ENCODE peak calls at places on chromosomes 16 and 17, in seven cellular contexts. One of them, this sample, is unnamed.

GRCh38 chr16:30437511-30438046 is 7.7 kb upstream of the DCTPP1 start:
- DNase-seq in stimulated activated CD4-positive, alpha-beta T cell treated with anti-CD3 and anti-CD28 coated beads, Interleukin-4, amount 100 ng/mL, for 48 hours: no peak
- DNase-seq in NCI-H774: peak; percentile 78
- DNase-seq in cerebellar cortex: no peak
- DNase-seq in NCI-H524: no peak
- DNase-seq in cardiac muscle cell: no peak
- DNase-seq in AG20443: no peak
- DNase-seq in this sample: no peak

GRCh38 chr17:50163846-50164696 is 1.7 kb upstream of the SGCA start:
- DNase-seq in NCI-H774: no peak
- DNase-seq in NCI-H524: no peak
- DNase-seq in cerebellar cortex: no peak
- DNase-seq in stimulated activated CD4-positive, alpha-beta T cell treated with anti-CD3 and anti-CD28 coated beads, Interleukin-4, amount 100 ng/mL, for 48 hours: no peak
- DNase-seq in cardiac muscle cell: no peak
- DNase-seq in AG20443: no peak
- DNase-seq in this sample: no peak

GRCh38 chr17:80720624-80721577 is 176.3 kb downstream of the RPTOR start:
- DNase-seq in cardiac muscle cell: peak; percentile 52
- DNase-seq in AG20443: no peak
- DNase-seq in NCI-H524: no peak
- DNase-seq in stimulated activated CD4-positive, alpha-beta T cell treated with anti-CD3 and anti-CD28 coated beads, Interleukin-4, amount 100 ng/mL, for 48 hours: peak; percentile 57
- DNase-seq in NCI-H774: no peak
- DNase-seq in cerebellar cortex: peak; percentile 25
- DNase-seq in this sample: no peak

GRCh38 chr16:57256601-57257395 is 11.7 kb downstream of the ARL2BP start:
- DNase-seq in NCI-H524: no peak
- DNase-seq in stimulated activated CD4-positive, alpha-beta T cell treated with anti-CD3 and anti-CD28 coated beads, Interleukin-4, amount 100 ng/mL, for 48 hours: no peak
- DNase-seq in cerebellar cortex: no peak
- DNase-seq in AG20443: no peak
- DNase-seq in NCI-H774: no peak
- DNase-seq in cardiac muscle cell: no peak
- DNase-seq in this sample: peak; percentile 14

GRCh38 chr17:39051001-39051605 is 83.9 kb upstream of the FBXO47 start:
- DNase-seq in NCI-H774: no peak
- DNase-seq in AG20443: no peak
- DNase-seq in NCI-H524: no peak
- DNase-seq in cerebellar cortex: no peak
- DNase-seq in stimulated activated CD4-positive, alpha-beta T cell treated with anti-CD3 and anti-CD28 coated beads, Interleukin-4, amount 100 ng/mL, for 48 hours: no peak
- DNase-seq in cardiac muscle cell: no peak
- DNase-seq in this sample: no peak

GRCh38 chr17:81396278-81396721 is 1.0 kb downstream of the BAHCC1 start:
- DNase-seq in cerebellar cortex: no peak
- DNase-seq in AG20443: no peak
- DNase-seq in NCI-H524: no peak
- DNase-seq in cardiac muscle cell: no peak
- DNase-seq in stimulated activated CD4-positive, alpha-beta T cell treated with anti-CD3 and anti-CD28 coated beads, Interleukin-4, amount 100 ng/mL, for 48 hours: no peak
- DNase-seq in NCI-H774: peak; percentile 67
- DNase-seq in this sample: no peak

GRCh38 chr16:65225488-65225887 is 103.6 kb upstream of the CDH11 start:
- DNase-seq in stimulated activated CD4-positive, alpha-beta T cell treated with anti-CD3 and anti-CD28 coated beads, Interleukin-4, amount 100 ng/mL, for 48 hours: no peak
- DNase-seq in AG20443: no peak
- DNase-seq in cardiac muscle cell: no peak
- DNase-seq in NCI-H524: no peak
- DNase-seq in NCI-H774: no peak
- DNase-seq in cerebellar cortex: no peak
- DNase-seq in this sample: no peak

GRCh38 chr17:10117581-10118001 is 80.8 kb downstream of the GAS7 start:
- DNase-seq in cardiac muscle cell: no peak
- DNase-seq in stimulated activated CD4-positive, alpha-beta T cell treated with anti-CD3 and anti-CD28 coated beads, Interleukin-4, amount 100 ng/mL, for 48 hours: no peak
- DNase-seq in AG20443: no peak
- DNase-seq in NCI-H524: peak; percentile 71
- DNase-seq in NCI-H774: no peak
- DNase-seq in cerebellar cortex: peak; percentile 73
- DNase-seq in this sample: peak; percentile 58

GRCh38 chr17:62048262-62048661 is 16.8 kb downstream of the MED13 start:
- DNase-seq in NCI-H774: no peak
- DNase-seq in NCI-H524: no peak
- DNase-seq in AG20443: no peak
- DNase-seq in cardiac muscle cell: no peak
- DNase-seq in cerebellar cortex: no peak
- DNase-seq in stimulated activated CD4-positive, alpha-beta T cell treated with anti-CD3 and anti-CD28 coated beads, Interleukin-4, amount 100 ng/mL, for 48 hours: no peak
- DNase-seq in this sample: no peak

GRCh38 chr17:81483862-81484194 is 28.8 kb downstream of the ACTG1 start:
- DNase-seq in NCI-H524: no peak
- DNase-seq in NCI-H774: no peak
- DNase-seq in stimulated activated CD4-positive, alpha-beta T cell treated with anti-CD3 and anti-CD28 coated beads, Interleukin-4, amount 100 ng/mL, for 48 hours: no peak
- DNase-seq in cerebellar cortex: no peak
- DNase-seq in cardiac muscle cell: no peak
- DNase-seq in AG20443: no peak
- DNase-seq in this sample: no peak

GRCh38 chr16:8816967-8817662 is 19.5 kb downstream of the PMM2 start:
- DNase-seq in NCI-H774: no peak
- DNase-seq in stimulated activated CD4-positive, alpha-beta T cell treated with anti-CD3 and anti-CD28 coated beads, Interleukin-4, amount 100 ng/mL, for 48 hours: no peak
- DNase-seq in cardiac muscle cell: no peak
- DNase-seq in AG20443: peak; percentile 61
- DNase-seq in NCI-H524: no peak
- DNase-seq in cerebellar cortex: no peak
- DNase-seq in this sample: no peak

GRCh38 chr16:22325598-22326368 is 28.6 kb downstream of the POLR3E start:
- DNase-seq in stimulated activated CD4-positive, alpha-beta T cell treated with anti-CD3 and anti-CD28 coated beads, Interleukin-4, amount 100 ng/mL, for 48 hours: no peak
- DNase-seq in AG20443: peak; percentile 7
- DNase-seq in NCI-H774: no peak
- DNase-seq in cardiac muscle cell: no peak
- DNase-seq in cerebellar cortex: no peak
- DNase-seq in NCI-H524: no peak
- DNase-seq in this sample: no peak

GRCh38 chr16:67946128-67946569 is 2.2 kb upstream of the LCAT start:
- DNase-seq in cerebellar cortex: no peak
- DNase-seq in stimulated activated CD4-positive, alpha-beta T cell treated with anti-CD3 and anti-CD28 coated beads, Interleukin-4, amount 100 ng/mL, for 48 hours: no peak
- DNase-seq in AG20443: no peak
- DNase-seq in cardiac muscle cell: no peak
- DNase-seq in NCI-H524: no peak
- DNase-seq in NCI-H774: no peak
- DNase-seq in this sample: no peak

GRCh38 chr17:15456972-15457722 is 10.3 kb downstream of the CDRT4 start:
- DNase-seq in stimulated activated CD4-positive, alpha-beta T cell treated with anti-CD3 and anti-CD28 coated beads, Interleukin-4, amount 100 ng/mL, for 48 hours: no peak
- DNase-seq in cardiac muscle cell: peak; percentile 87
- DNase-seq in AG20443: peak; percentile 83
- DNase-seq in NCI-H774: no peak
- DNase-seq in cerebellar cortex: peak; percentile 89
- DNase-seq in NCI-H524: no peak
- DNase-seq in this sample: no peak

GRCh38 chr16:21001262-21001661 is 100.7 kb downstream of the LYRM1 start:
- DNase-seq in AG20443: no peak
- DNase-seq in NCI-H524: no peak
- DNase-seq in NCI-H774: peak; percentile 1
- DNase-seq in cerebellar cortex: peak; percentile 22
- DNase-seq in cardiac muscle cell: peak; percentile 26
- DNase-seq in stimulated activated CD4-positive, alpha-beta T cell treated with anti-CD3 and anti-CD28 coated beads, Interleukin-4, amount 100 ng/mL, for 48 hours: peak; percentile 11
- DNase-seq in this sample: no peak

GRCh38 chr16:85324506-85324905 is 212.2 kb upstream of the CIBAR2 start:
- DNase-seq in AG20443: no peak
- DNase-seq in cerebellar cortex: no peak
- DNase-seq in cardiac muscle cell: no peak
- DNase-seq in NCI-H524: no peak
- DNase-seq in stimulated activated CD4-positive, alpha-beta T cell treated with anti-CD3 and anti-CD28 coated beads, Interleukin-4, amount 100 ng/mL, for 48 hours: no peak
- DNase-seq in NCI-H774: no peak
- DNase-seq in this sample: no peak

GRCh38 chr16:31529398-31530312 is 2.0 kb downstream of the AHSP start:
- DNase-seq in stimulated activated CD4-positive, alpha-beta T cell treated with anti-CD3 and anti-CD28 coated beads, Interleukin-4, amount 100 ng/mL, for 48 hours: no peak
- DNase-seq in cerebellar cortex: no peak
- DNase-seq in AG20443: peak; percentile 13
- DNase-seq in NCI-H524: no peak
- DNase-seq in cardiac muscle cell: no peak
- DNase-seq in NCI-H774: no peak
- DNase-seq in this sample: peak; percentile 56

GRCh38 chr17:47816111-47816735 is 5.4 kb downstream of the OSBPL7 start:
- DNase-seq in stimulated activated CD4-positive, alpha-beta T cell treated with anti-CD3 and anti-CD28 coated beads, Interleukin-4, amount 100 ng/mL, for 48 hours: no peak
- DNase-seq in NCI-H774: no peak
- DNase-seq in NCI-H524: no peak
- DNase-seq in AG20443: no peak
- DNase-seq in cardiac muscle cell: no peak
- DNase-seq in cerebellar cortex: no peak
- DNase-seq in this sample: no peak

GRCh38 chr17:77054926-77055325 is 85.8 kb upstream of the SEC14L1 start:
- DNase-seq in cerebellar cortex: no peak
- DNase-seq in NCI-H774: no peak
- DNase-seq in cardiac muscle cell: no peak
- DNase-seq in NCI-H524: no peak
- DNase-seq in AG20443: no peak
- DNase-seq in stimulated activated CD4-positive, alpha-beta T cell treated with anti-CD3 and anti-CD28 coated beads, Interleukin-4, amount 100 ng/mL, for 48 hours: no peak
- DNase-seq in this sample: no peak

GRCh38 chr16:75455677-75456076 is 8.8 kb downstream of the TMEM170A start:
- DNase-seq in AG20443: no peak
- DNase-seq in NCI-H774: no peak
- DNase-seq in stimulated activated CD4-positive, alpha-beta T cell treated with anti-CD3 and anti-CD28 coated beads, Interleukin-4, amount 100 ng/mL, for 48 hours: no peak
- DNase-seq in cardiac muscle cell: no peak
- DNase-seq in cerebellar cortex: no peak
- DNase-seq in NCI-H524: peak; percentile 38
- DNase-seq in this sample: no peak

GRCh38 chr16:4157376-4157825 is 41.2 kb upstream of the ADCY9 start:
- DNase-seq in AG20443: no peak
- DNase-seq in NCI-H774: no peak
- DNase-seq in cardiac muscle cell: no peak
- DNase-seq in cerebellar cortex: no peak
- DNase-seq in NCI-H524: no peak
- DNase-seq in stimulated activated CD4-positive, alpha-beta T cell treated with anti-CD3 and anti-CD28 coated beads, Interleukin-4, amount 100 ng/mL, for 48 hours: no peak
- DNase-seq in this sample: no peak

GRCh38 chr17:79948918-79949645 is 86.6 kb downstream of the TBC1D16 start:
- DNase-seq in AG20443: no peak
- DNase-seq in NCI-H524: no peak
- DNase-seq in stimulated activated CD4-positive, alpha-beta T cell treated with anti-CD3 and anti-CD28 coated beads, Interleukin-4, amount 100 ng/mL, for 48 hours: no peak
- DNase-seq in NCI-H774: no peak
- DNase-seq in cardiac muscle cell: no peak
- DNase-seq in cerebellar cortex: no peak
- DNase-seq in this sample: peak; percentile 41

This sample was measured in lower lobe of right lung.